ENCODE peak calls at places on chromosomes 16 and 17, in ten cellular contexts. One of them, this sample, is unnamed.

GRCh38 chr16:30958164-30959083 is 870 bp downstream of the SETD1A start:
- DNase-seq in astrocyte of the cerebellum: no peak
- DNase-seq in RCC 7860: peak
- DNase-seq in COR-L47: peak
- DNase-seq in NCI-H510A: no peak
- DNase-seq in T-helper 2 cell: no peak
- DNase-seq in posterior cingulate gyrus: no peak
- DNase-seq in activated T-cell treated with anti-CD3 and anti-CD28 coated beads, Interleukin-2, amount 50 U/mL, for 72 hours: peak
- DNase-seq in mucosa of descending colon: no peak
- DNase-seq in A549: peak
- DNase-seq in this sample: peak

GRCh38 chr17:12627177-12627629 is 38.5 kb upstream of the MYOCD start:
- DNase-seq in astrocyte of the cerebellum: peak
- DNase-seq in RCC 7860: peak
- DNase-seq in COR-L47: no peak
- DNase-seq in NCI-H510A: no peak
- DNase-seq in T-helper 2 cell: no peak
- DNase-seq in posterior cingulate gyrus: no peak
- DNase-seq in activated T-cell treated with anti-CD3 and anti-CD28 coated beads, Interleukin-2, amount 50 U/mL, for 72 hours: no peak
- DNase-seq in mucosa of descending colon: no peak
- DNase-seq in A549: peak
- DNase-seq in this sample: no peak

GRCh38 chr16:3148256-3149192 is 13.7 kb downstream of the ZNF213 start:
- DNase-seq in astrocyte of the cerebellum: no peak
- DNase-seq in RCC 7860: no peak
- DNase-seq in COR-L47: no peak
- DNase-seq in NCI-H510A: no peak
- DNase-seq in T-helper 2 cell: no peak
- DNase-seq in posterior cingulate gyrus: peak
- DNase-seq in activated T-cell treated with anti-CD3 and anti-CD28 coated beads, Interleukin-2, amount 50 U/mL, for 72 hours: no peak
- DNase-seq in mucosa of descending colon: no peak
- DNase-seq in A549: no peak
- DNase-seq in this sample: no peak

GRCh38 chr17:42920106-42920900 is 19.7 kb downstream of the G6PC1 start:
- DNase-seq in astrocyte of the cerebellum: no peak
- DNase-seq in RCC 7860: no peak
- DNase-seq in COR-L47: no peak
- DNase-seq in NCI-H510A: no peak
- DNase-seq in T-helper 2 cell: no peak
- DNase-seq in posterior cingulate gyrus: no peak
- DNase-seq in activated T-cell treated with anti-CD3 and anti-CD28 coated beads, Interleukin-2, amount 50 U/mL, for 72 hours: no peak
- DNase-seq in mucosa of descending colon: no peak
- DNase-seq in A549: no peak
- DNase-seq in this sample: no peak

GRCh38 chr16:11585460-11586374 is 1.0 kb downstream of the LITAF start:
- DNase-seq in astrocyte of the cerebellum: no peak
- DNase-seq in RCC 7860: peak
- DNase-seq in COR-L47: no peak
- DNase-seq in NCI-H510A: no peak
- DNase-seq in T-helper 2 cell: no peak
- DNase-seq in posterior cingulate gyrus: no peak
- DNase-seq in activated T-cell treated with anti-CD3 and anti-CD28 coated beads, Interleukin-2, amount 50 U/mL, for 72 hours: peak
- DNase-seq in mucosa of descending colon: peak
- DNase-seq in A549: peak
- DNase-seq in this sample: peak

GRCh38 chr17:61361084-61361483 is 38.6 kb upstream of the TBX2 start:
- DNase-seq in astrocyte of the cerebellum: peak
- DNase-seq in RCC 7860: peak
- DNase-seq in COR-L47: no peak
- DNase-seq in NCI-H510A: no peak
- DNase-seq in T-helper 2 cell: no peak
- DNase-seq in posterior cingulate gyrus: no peak
- DNase-seq in activated T-cell treated with anti-CD3 and anti-CD28 coated beads, Interleukin-2, amount 50 U/mL, for 72 hours: no peak
- DNase-seq in mucosa of descending colon: no peak
- DNase-seq in A549: no peak
- DNase-seq in this sample: no peak

GRCh38 chr16:57797526-57798266 is 4.6 kb downstream of the KIFC3 start:
- DNase-seq in astrocyte of the cerebellum: no peak
- DNase-seq in RCC 7860: peak
- DNase-seq in COR-L47: no peak
- DNase-seq in NCI-H510A: peak
- DNase-seq in T-helper 2 cell: no peak
- DNase-seq in posterior cingulate gyrus: peak
- DNase-seq in activated T-cell treated with anti-CD3 and anti-CD28 coated beads, Interleukin-2, amount 50 U/mL, for 72 hours: no peak
- DNase-seq in mucosa of descending colon: peak
- DNase-seq in A549: peak
- DNase-seq in this sample: no peak

GRCh38 chr17:51397361-51398127 is 137.2 kb downstream of the UTP18 start:
- DNase-seq in astrocyte of the cerebellum: peak
- DNase-seq in RCC 7860: peak
- DNase-seq in COR-L47: no peak
- DNase-seq in NCI-H510A: no peak
- DNase-seq in T-helper 2 cell: no peak
- DNase-seq in posterior cingulate gyrus: no peak
- DNase-seq in activated T-cell treated with anti-CD3 and anti-CD28 coated beads, Interleukin-2, amount 50 U/mL, for 72 hours: no peak
- DNase-seq in mucosa of descending colon: no peak
- DNase-seq in A549: peak
- DNase-seq in this sample: no peak

GRCh38 chr16:3964686-3965290 is 84.3 kb upstream of the CREBBP start:
- DNase-seq in astrocyte of the cerebellum: no peak
- DNase-seq in RCC 7860: no peak
- DNase-seq in COR-L47: no peak
- DNase-seq in NCI-H510A: no peak
- DNase-seq in T-helper 2 cell: no peak
- DNase-seq in posterior cingulate gyrus: peak
- DNase-seq in activated T-cell treated with anti-CD3 and anti-CD28 coated beads, Interleukin-2, amount 50 U/mL, for 72 hours: no peak
- DNase-seq in mucosa of descending colon: no peak
- DNase-seq in A549: no peak
- DNase-seq in this sample: no peak

GRCh38 chr17:57864273-57864672 is 14.4 kb upstream of the MRPS23 start:
- DNase-seq in astrocyte of the cerebellum: no peak
- DNase-seq in RCC 7860: no peak
- DNase-seq in COR-L47: no peak
- DNase-seq in NCI-H510A: no peak
- DNase-seq in T-helper 2 cell: no peak
- DNase-seq in posterior cingulate gyrus: peak
- DNase-seq in activated T-cell treated with anti-CD3 and anti-CD28 coated beads, Interleukin-2, amount 50 U/mL, for 72 hours: no peak
- DNase-seq in mucosa of descending colon: peak
- DNase-seq in A549: no peak
- DNase-seq in this sample: no peak

GRCh38 chr16:57840833-57841232 is 38.5 kb upstream of the KIFC3 start:
- DNase-seq in astrocyte of the cerebellum: no peak
- DNase-seq in RCC 7860: no peak
- DNase-seq in COR-L47: no peak
- DNase-seq in NCI-H510A: no peak
- DNase-seq in T-helper 2 cell: no peak
- DNase-seq in posterior cingulate gyrus: no peak
- DNase-seq in activated T-cell treated with anti-CD3 and anti-CD28 coated beads, Interleukin-2, amount 50 U/mL, for 72 hours: no peak
- DNase-seq in mucosa of descending colon: no peak
- DNase-seq in A549: no peak
- DNase-seq in this sample: no peak

GRCh38 chr16:80931985-80932720 is 74.5 kb downstream of the CMC2 start:
- DNase-seq in astrocyte of the cerebellum: peak
- DNase-seq in RCC 7860: no peak
- DNase-seq in COR-L47: no peak
- DNase-seq in NCI-H510A: peak
- DNase-seq in T-helper 2 cell: no peak
- DNase-seq in posterior cingulate gyrus: peak
- DNase-seq in activated T-cell treated with anti-CD3 and anti-CD28 coated beads, Interleukin-2, amount 50 U/mL, for 72 hours: peak
- DNase-seq in mucosa of descending colon: peak
- DNase-seq in A549: peak
- DNase-seq in this sample: no peak

GRCh38 chr16:3819741-3820724 is 60.5 kb downstream of the CREBBP start:
- DNase-seq in astrocyte of the cerebellum: peak
- DNase-seq in RCC 7860: peak
- DNase-seq in COR-L47: peak
- DNase-seq in NCI-H510A: peak
- DNase-seq in T-helper 2 cell: peak
- DNase-seq in posterior cingulate gyrus: no peak
- DNase-seq in activated T-cell treated with anti-CD3 and anti-CD28 coated beads, Interleukin-2, amount 50 U/mL, for 72 hours: no peak
- DNase-seq in mucosa of descending colon: no peak
- DNase-seq in A549: peak
- DNase-seq in this sample: no peak

GRCh38 chr16:86508947-86509758 is 1.2 kb upstream of the FOXF1 start:
- DNase-seq in astrocyte of the cerebellum: peak
- DNase-seq in RCC 7860: no peak
- DNase-seq in COR-L47: no peak
- DNase-seq in NCI-H510A: no peak
- DNase-seq in T-helper 2 cell: no peak
- DNase-seq in posterior cingulate gyrus: no peak
- DNase-seq in activated T-cell treated with anti-CD3 and anti-CD28 coated beads, Interleukin-2, amount 50 U/mL, for 72 hours: peak
- DNase-seq in mucosa of descending colon: peak
- DNase-seq in A549: peak
- DNase-seq in this sample: no peak

GRCh38 chr17:79092567-79092966 is 17.9 kb downstream of the ENGASE start:
- DNase-seq in astrocyte of the cerebellum: no peak
- DNase-seq in RCC 7860: no peak
- DNase-seq in COR-L47: no peak
- DNase-seq in NCI-H510A: no peak
- DNase-seq in T-helper 2 cell: no peak
- DNase-seq in posterior cingulate gyrus: no peak
- DNase-seq in activated T-cell treated with anti-CD3 and anti-CD28 coated beads, Interleukin-2, amount 50 U/mL, for 72 hours: no peak
- DNase-seq in mucosa of descending colon: no peak
- DNase-seq in A549: no peak
- DNase-seq in this sample: no peak

GRCh38 chr16:83932955-83933673 is 19.9 kb upstream of the OSGIN1 start:
- DNase-seq in astrocyte of the cerebellum: no peak
- DNase-seq in RCC 7860: no peak
- DNase-seq in COR-L47: no peak
- DNase-seq in NCI-H510A: no peak
- DNase-seq in T-helper 2 cell: no peak
- DNase-seq in posterior cingulate gyrus: no peak
- DNase-seq in activated T-cell treated with anti-CD3 and anti-CD28 coated beads, Interleukin-2, amount 50 U/mL, for 72 hours: no peak
- DNase-seq in mucosa of descending colon: no peak
- DNase-seq in A549: no peak
- DNase-seq in this sample: no peak

GRCh38 chr17:74921045-74921681 is 1.9 kb downstream of the USH1G start:
- DNase-seq in astrocyte of the cerebellum: no peak
- DNase-seq in RCC 7860: no peak
- DNase-seq in COR-L47: no peak
- DNase-seq in NCI-H510A: no peak
- DNase-seq in T-helper 2 cell: no peak
- DNase-seq in posterior cingulate gyrus: peak
- DNase-seq in activated T-cell treated with anti-CD3 and anti-CD28 coated beads, Interleukin-2, amount 50 U/mL, for 72 hours: no peak
- DNase-seq in mucosa of descending colon: no peak
- DNase-seq in A549: no peak
- DNase-seq in this sample: no peak

GRCh38 chr17:60106377-60107059 is 27.8 kb upstream of the HEATR6 start:
- DNase-seq in astrocyte of the cerebellum: peak
- DNase-seq in RCC 7860: peak
- DNase-seq in COR-L47: no peak
- DNase-seq in NCI-H510A: no peak
- DNase-seq in T-helper 2 cell: no peak
- DNase-seq in posterior cingulate gyrus: no peak
- DNase-seq in activated T-cell treated with anti-CD3 and anti-CD28 coated beads, Interleukin-2, amount 50 U/mL, for 72 hours: no peak
- DNase-seq in mucosa of descending colon: no peak
- DNase-seq in A549: no peak
- DNase-seq in this sample: no peak

This sample was measured in CD8-positive, alpha-beta T cell.